ENCODE peak calls at places on chromosomes 4 and X, in ten cellular contexts. K, D, E, R, S, Y, I, G, O and Q are unnamed samples.

GRCh38 chr4:98838528-98838927 is 90.4 kb downstream of the EIF4E start:
- DNase-seq in K (no peak), D (no peak), E (no peak), R (no peak), S (no peak), Y (no peak), I (no peak), G (no peak), O (no peak), Q (no peak)

GRCh38 chr4:24889991-24890390 is 22.9 kb downstream of the CCDC149 start:
- DNase-seq in K (no peak), D (no peak), E (no peak), R (no peak), S (no peak), Y (peak), I (no peak), G (no peak), O (no peak), Q (no peak)

GRCh38 chr4:4333265-4333706 is 43.2 kb downstream of the ZBTB49 start:
- DNase-seq in K (peak), D (peak), E (peak), R (no peak), S (no peak), Y (peak), I (peak), G (peak), O (peak), Q (no peak)

GRCh38 chrX:30690330-30690729 is 37.1 kb downstream of the GK start:
- DNase-seq in K (peak), D (no peak), E (no peak), R (no peak), S (no peak), Y (peak), I (peak), G (no peak), O (no peak), Q (no peak)

GRCh38 chrX:42094208-42094607 is 170.9 kb upstream of the CASK start:
- DNase-seq in K (peak), D (no peak), E (no peak), R (no peak), S (no peak), Y (peak), I (no peak), G (no peak), O (no peak), Q (no peak)

GRCh38 chr4:507745-508512 is 8.9 kb downstream of the PIGG start:
- DNase-seq in K (no peak), D (no peak), E (no peak), R (no peak), S (no peak), Y (no peak), I (no peak), G (no peak), O (no peak), Q (no peak)

GRCh38 chr4:19678763-19679162 is 572.9 kb upstream of the SLIT2 start:
- DNase-seq in K (peak), D (peak), E (no peak), R (no peak), S (no peak), Y (peak), I (no peak), G (no peak), O (no peak), Q (no peak)

GRCh38 chrX:133290076-133290475 is 71.9 kb upstream of the TFDP3 start:
- DNase-seq in K (peak), D (no peak), E (no peak), R (no peak), S (no peak), Y (peak), I (no peak), G (no peak), O (no peak), Q (no peak)

GRCh38 chr4:53694666-53695065 is 103.4 kb upstream of the LNX1 start:
- DNase-seq in K (no peak), D (no peak), E (no peak), R (no peak), S (no peak), Y (no peak), I (no peak), G (no peak), O (no peak), Q (no peak)

GRCh38 chr4:147076179-147076578 is 130.5 kb upstream of the TTC29 start:
- DNase-seq in K (no peak), D (no peak), E (no peak), R (no peak), S (no peak), Y (no peak), I (peak), G (no peak), O (no peak), Q (no peak)

GRCh38 chr4:43607400-43607799 is 714.9 kb downstream of the GRXCR1 start:
- DNase-seq in K (no peak), D (no peak), E (no peak), R (no peak), S (no peak), Y (no peak), I (no peak), G (no peak), O (no peak), Q (no peak)

GRCh38 chr4:52038109-52038912 is at the start of gene SGCB:
- DNase-seq in K (no peak), D (no peak), E (peak), R (no peak), S (peak), Y (peak), I (peak), G (peak), O (peak), Q (no peak)

GRCh38 chrX:84933956-84934556 is 69.6 kb upstream of the APOOL start:
- DNase-seq in K (no peak), D (no peak), E (no peak), R (no peak), S (no peak), Y (no peak), I (no peak), G (no peak), O (no peak), Q (no peak)

GRCh38 chrX:80285131-80285773 is 135.0 kb upstream of the TENT5D start:
- DNase-seq in K (no peak), D (no peak), E (no peak), R (no peak), S (peak), Y (peak), I (peak), G (no peak), O (no peak), Q (no peak)

GRCh38 chr4:99383833-99384392 is 31.4 kb upstream of the ADH1C start:
- DNase-seq in K (peak), D (peak), E (no peak), R (no peak), S (no peak), Y (peak), I (peak), G (peak), O (no peak), Q (no peak)

GRCh38 chr4:16833722-16834121 is 64.7 kb downstream of the LDB2 start:
- DNase-seq in K (no peak), D (no peak), E (no peak), R (no peak), S (no peak), Y (no peak), I (no peak), G (no peak), O (no peak), Q (no peak)

GRCh38 chr4:82623284-82623683 is 61.5 kb upstream of the TMEM150C start:
- DNase-seq in K (no peak), D (no peak), E (no peak), R (no peak), S (no peak), Y (no peak), I (no peak), G (no peak), O (no peak), Q (peak)

GRCh38 chrX:110032534-110033161 is 29.7 kb downstream of the TMEM164 start:
- DNase-seq in K (no peak), D (no peak), E (no peak), R (no peak), S (no peak), Y (no peak), I (no peak), G (no peak), O (no peak), Q (no peak)

GRCh38 chrX:71367396-71367795 is 1.2 kb downstream of the TAF1 start:
- DNase-seq in K (peak), D (no peak), E (no peak), R (no peak), S (no peak), Y (no peak), I (no peak), G (no peak), O (no peak), Q (no peak)
- H3K4me3 ChIP-seq in K (peak), D (peak), E (peak), R (peak), S (peak), Y (peak), I (peak), G (peak), O (peak), Q (peak)

DNA sequence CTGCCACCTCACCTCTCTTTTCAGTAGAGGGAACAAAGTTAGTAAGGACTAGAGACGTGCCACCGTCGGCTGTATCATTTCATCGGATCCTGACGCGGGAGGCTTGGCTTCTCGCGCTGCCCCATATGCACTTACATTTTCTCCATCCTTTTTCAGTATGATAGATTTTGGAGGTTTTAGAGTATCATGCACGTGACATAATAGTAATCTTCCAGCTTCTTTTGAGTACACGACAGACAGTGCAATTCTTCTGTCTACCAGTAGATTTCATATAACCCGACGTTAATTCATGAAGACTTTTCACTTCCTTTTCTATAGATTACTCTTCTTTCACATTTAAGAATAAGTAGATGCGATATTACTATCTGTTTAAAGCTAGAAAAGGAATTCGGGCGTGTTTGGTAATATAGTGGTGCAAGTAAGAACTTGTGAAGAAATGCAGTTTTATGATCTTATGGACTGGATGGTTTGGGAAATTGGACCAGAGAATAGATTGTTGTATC is 995 bp downstream of the CDS1 start:
- DNase-seq in K (peak), D (no peak), E (no peak), R (no peak), S (no peak), Y (no peak), I (peak), G (no peak), O (no peak), Q (no peak)
- H3K4me3 ChIP-seq in K (peak), D (peak), E (peak), R (peak), S (peak), Y (peak), I (peak), G (peak), O (peak), Q (peak)

DNA sequence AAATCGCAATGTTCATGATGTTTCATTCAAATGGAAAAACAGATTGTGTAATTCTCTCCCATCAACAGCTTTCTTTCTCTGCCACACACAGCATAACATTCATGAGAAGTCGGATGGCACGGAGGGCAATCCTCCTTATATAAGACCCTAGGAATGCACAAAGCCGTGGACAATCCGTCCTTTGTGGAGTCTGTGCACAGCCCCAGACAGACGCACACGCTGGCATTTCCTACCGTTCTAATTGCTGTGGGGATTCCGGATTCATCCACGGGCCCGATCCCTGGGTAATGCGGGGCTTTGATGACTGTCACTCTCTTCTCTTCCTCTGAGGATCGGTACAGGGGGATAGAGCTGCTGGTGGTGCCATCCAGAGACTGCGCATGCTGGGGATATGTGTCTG is 121.9 kb upstream of the PDLIM3 start:
- DNase-seq in K (no peak), D (no peak), E (no peak), R (no peak), S (peak), Y (no peak), I (no peak), G (no peak), O (no peak), Q (peak)
- H3K4me3 ChIP-seq in K (no peak), D (no peak), E (no peak), R (no peak), S (no peak), Y (no peak), I (no peak), G (peak), O (peak), Q (no peak)

GRCh38 chrX:44130189-44130588 is 157.0 kb upstream of the NDP start:
- DNase-seq in K (no peak), D (no peak), E (no peak), R (no peak), S (no peak), Y (no peak), I (no peak), G (no peak), O (no peak), Q (no peak)
- H3K4me3 ChIP-seq in K (no peak), D (no peak), E (no peak), R (no peak), S (no peak), Y (no peak), I (no peak), G (no peak), O (no peak), Q (no peak)

GRCh38 chr4:153655928-153656327 is 28.2 kb upstream of the TLR2 start:
- DNase-seq in K (peak), D (peak), E (peak), R (no peak), S (no peak), Y (no peak), I (no peak), G (peak), O (no peak), Q (no peak)

GRCh38 chr4:153651961-153652784 is 31.9 kb upstream of the TLR2 start:
- DNase-seq in K (peak), D (no peak), E (no peak), R (no peak), S (no peak), Y (no peak), I (no peak), G (no peak), O (no peak), Q (no peak)

GRCh38 chr4:153649572-153649991 is 34.5 kb upstream of the TLR2 start:
- DNase-seq in K (peak), D (no peak), E (no peak), R (no peak), S (peak), Y (peak), I (peak), G (no peak), O (no peak), Q (no peak)

GRCh38 chr4:153651041-153651960 is 32.8 kb upstream of the TLR2 start:
- DNase-seq in K (peak), D (no peak), E (peak), R (no peak), S (no peak), Y (no peak), I (peak), G (no peak), O (peak), Q (no peak)

GRCh38 chr4:153655004-153655541 is 29.0 kb upstream of the TLR2 start:
- DNase-seq in K (no peak), D (no peak), E (no peak), R (no peak), S (no peak), Y (no peak), I (no peak), G (no peak), O (no peak), Q (no peak)
- H3K4me3 ChIP-seq in K (no peak), D (no peak), E (no peak), R (no peak), S (no peak), Y (no peak), I (no peak), G (no peak), O (peak), Q (no peak)

DNA sequence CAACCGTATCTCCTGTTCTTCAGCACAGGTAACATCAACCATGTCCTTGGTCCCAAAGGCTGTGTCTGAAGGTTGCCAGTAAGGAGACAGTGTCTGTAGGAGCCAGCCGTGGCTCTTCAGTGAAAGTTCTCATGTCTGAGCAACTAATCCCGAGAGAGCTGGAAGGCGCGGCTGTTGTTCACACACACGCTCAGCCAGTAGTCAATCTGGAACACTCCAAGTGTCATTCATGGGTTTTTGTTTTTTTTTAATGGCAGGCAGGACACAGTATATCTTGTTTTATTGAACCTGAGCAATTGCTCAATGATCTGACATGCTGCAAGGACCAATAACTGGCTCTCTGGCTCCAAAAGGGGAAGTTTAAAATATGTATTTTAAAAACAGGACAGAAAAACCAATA is 48.4 kb upstream of the MAP3K15 start:
- DNase-seq in K (no peak), D (no peak), E (no peak), R (no peak), S (no peak), Y (no peak), I (no peak), G (no peak), O (no peak), Q (no peak)
- H3K4me3 ChIP-seq in K (no peak), D (no peak), E (no peak), R (no peak), S (no peak), Y (no peak), I (no peak), G (no peak), O (no peak), Q (no peak)

DNA sequence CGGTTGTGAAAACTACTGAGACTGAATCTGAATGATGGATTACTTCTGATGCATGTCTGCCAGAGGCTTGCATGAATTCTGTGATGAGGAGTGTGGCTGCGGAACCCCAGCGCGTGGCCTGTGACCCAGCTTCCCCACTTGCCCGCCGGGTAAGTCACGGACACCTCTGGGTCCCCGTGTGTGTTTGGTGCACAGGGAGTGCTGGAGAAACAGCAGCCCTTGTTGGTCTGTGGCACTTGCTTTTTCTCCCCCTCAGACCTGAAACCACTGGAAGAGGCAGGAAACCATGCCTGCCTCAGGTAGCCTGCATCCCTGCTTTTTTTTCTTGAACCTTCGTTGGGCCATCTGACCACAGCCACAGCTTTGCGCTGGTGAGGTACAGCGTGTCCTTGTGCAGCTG is 51.9 kb upstream of the TADA2B start:
- DNase-seq in K (no peak), D (no peak), E (no peak), R (no peak), S (no peak), Y (no peak), I (no peak), G (no peak), O (no peak), Q (no peak)
- H3K4me3 ChIP-seq in K (no peak), D (peak), E (no peak), R (no peak), S (no peak), Y (no peak), I (no peak), G (no peak), O (peak), Q (no peak)

DNA sequence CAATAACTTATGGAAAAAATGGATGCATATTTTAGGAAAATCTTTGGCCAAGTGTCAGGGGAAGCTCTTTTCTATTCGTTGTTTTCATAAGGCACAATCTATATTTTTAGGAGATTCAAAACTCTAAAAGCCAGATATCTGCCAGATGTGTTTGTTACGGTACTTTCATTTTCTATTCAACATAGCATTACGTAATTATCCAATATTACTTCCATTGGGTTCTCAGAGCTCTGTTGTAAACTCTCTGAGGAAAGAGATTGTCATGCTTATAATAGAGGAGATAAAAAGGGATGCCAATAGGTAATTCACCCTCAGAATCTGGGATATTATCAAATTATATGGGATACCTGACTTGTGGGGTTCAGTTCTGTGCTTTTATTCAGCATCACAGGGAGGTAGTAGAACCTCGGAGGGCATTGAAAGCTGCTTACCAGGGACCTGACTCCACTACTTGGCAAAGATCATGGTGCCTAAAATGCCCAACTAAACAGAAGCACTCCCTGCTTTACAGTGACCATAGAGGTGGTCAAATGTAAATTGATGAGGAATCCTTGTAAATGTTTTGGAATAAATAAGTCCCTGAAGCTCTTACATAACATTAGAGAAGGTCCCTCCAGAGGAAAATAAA is 32.9 kb upstream of the GC start:
- DNase-seq in K (no peak), D (no peak), E (no peak), R (no peak), S (no peak), Y (no peak), I (no peak), G (no peak), O (no peak), Q (no peak)
- H3K4me3 ChIP-seq in K (no peak), D (no peak), E (no peak), R (no peak), S (no peak), Y (no peak), I (no peak), G (no peak), O (no peak), Q (no peak)